ENCODE peak calls at places on chromosomes 1 and 21, in four cellular contexts. One of them, this sample, is unnamed. For H3K27me3, the result is how much of the 10 kb centered on the place peaks cover.

GRCh38 chr1:40861227-40862003 is 748 bp downstream of the CITED4 start:
- DNase-seq in mesendoderm: peak
- DNase-seq in mesenchymal stem cell: peak
- DNase-seq in IMR-90: peak
- DNase-seq in this sample: peak

GRCh38 chr1:112501810-112502641 is 6.7 kb upstream of the WNT2B start:
- DNase-seq in IMR-90: peak
- DNase-seq in mesenchymal stem cell: peak
- DNase-seq in mesendoderm: peak
- DNase-seq in this sample: peak

GRCh38 chr1:180167721-180168467 is 13.2 kb downstream of the QSOX1 start:
- DNase-seq in mesendoderm: peak
- DNase-seq in mesenchymal stem cell: no peak
- DNase-seq in IMR-90: peak
- DNase-seq in this sample: no peak

GRCh38 chr1:220528049-220528678 is at the start of gene MARK1:
- DNase-seq in mesendoderm: peak
- DNase-seq in mesenchymal stem cell: peak
- DNase-seq in IMR-90: no peak
- DNase-seq in this sample: peak

GRCh38 chr1:52631759-52632331 is 1.1 kb upstream of the SHISAL2A start:
- DNase-seq in mesendoderm: peak
- DNase-seq in mesenchymal stem cell: no peak
- DNase-seq in IMR-90: no peak
- DNase-seq in this sample: no peak

GRCh38 chr21:45538381-45539045 is 3.7 kb downstream of the SLC19A1 start:
- DNase-seq in IMR-90: no peak
- DNase-seq in mesenchymal stem cell: no peak
- DNase-seq in mesendoderm: no peak
- DNase-seq in this sample: no peak

GRCh38 chr1:23574265-23574754 is 15.0 kb upstream of the ID3 start:
- DNase-seq in mesendoderm: no peak
- DNase-seq in IMR-90: no peak
- DNase-seq in mesenchymal stem cell: no peak
- DNase-seq in this sample: no peak

GRCh38 chr1:36119451-36119850 is 5.6 kb downstream of the COL8A2 start:
- DNase-seq in mesendoderm: no peak
- DNase-seq in mesenchymal stem cell: no peak
- DNase-seq in IMR-90: no peak
- DNase-seq in this sample: no peak

GRCh38 chr1:44696789-44697188 is 22.3 kb downstream of the ARMH1 start:
- DNase-seq in IMR-90: no peak
- DNase-seq in mesenchymal stem cell: no peak
- DNase-seq in mesendoderm: no peak
- DNase-seq in this sample: no peak

GRCh38 chr1:113981962-113982931 is 3.0 kb downstream of the OLFML3 start:
- DNase-seq in IMR-90: peak
- DNase-seq in mesendoderm: peak
- DNase-seq in mesenchymal stem cell: peak
- DNase-seq in this sample: no peak

GRCh38 chr21:32516729-32517649 is 68.3 kb downstream of the TCP10L start:
- DNase-seq in IMR-90: peak
- DNase-seq in mesenchymal stem cell: peak
- DNase-seq in mesendoderm: peak
- DNase-seq in this sample: no peak

GRCh38 chr1:228471762-228472398 is 15.3 kb upstream of the RNF187 start:
- DNase-seq in mesenchymal stem cell: peak
- DNase-seq in mesendoderm: peak
- DNase-seq in IMR-90: peak
- DNase-seq in this sample: no peak

GRCh38 chr1:198763298-198763714 is 124.5 kb downstream of the PTPRC start:
- DNase-seq in IMR-90: peak
- DNase-seq in mesendoderm: no peak
- DNase-seq in mesenchymal stem cell: peak
- DNase-seq in this sample: no peak

GRCh38 chr1:9018372-9018771 is 7.9 kb downstream of the SLC2A7 start:
- DNase-seq in mesendoderm: no peak
- DNase-seq in IMR-90: no peak
- DNase-seq in mesenchymal stem cell: no peak
- DNase-seq in this sample: no peak

GRCh38 chr1:167229719-167230385 is 9.2 kb downstream of the POU2F1 start:
- DNase-seq in IMR-90: no peak
- DNase-seq in mesendoderm: no peak
- DNase-seq in mesenchymal stem cell: no peak
- DNase-seq in this sample: no peak

GRCh38 chr1:100847481-100847880 is 47.2 kb downstream of the EXTL2 start:
- DNase-seq in IMR-90: peak
- DNase-seq in mesenchymal stem cell: peak
- DNase-seq in mesendoderm: no peak
- DNase-seq in this sample: no peak

GRCh38 chr1:240008298-240008697 is 83.4 kb upstream of the FMN2 start:
- DNase-seq in mesendoderm: no peak
- DNase-seq in mesenchymal stem cell: no peak
- DNase-seq in IMR-90: no peak
- DNase-seq in this sample: no peak

GRCh38 chr21:42321845-42322244 is 6.6 kb upstream of the TFF3 start:
- DNase-seq in IMR-90: no peak
- DNase-seq in mesendoderm: no peak
- DNase-seq in mesenchymal stem cell: no peak
- DNase-seq in this sample: no peak

GRCh38 chr1:228936881-228937280 is 201.6 kb downstream of the RHOU start:
- DNase-seq in IMR-90: no peak
- DNase-seq in mesenchymal stem cell: no peak
- DNase-seq in mesendoderm: no peak
- DNase-seq in this sample: no peak

GRCh38 chr1:207032528-207033017 is at the start of gene C1orf116:
- DNase-seq in IMR-90: no peak
- DNase-seq in mesenchymal stem cell: no peak
- DNase-seq in mesendoderm: peak
- DNase-seq in this sample: no peak

GRCh38 chr1:182642461-182642860 is 38.3 kb upstream of the RGS16 start:
- DNase-seq in IMR-90: no peak
- DNase-seq in mesenchymal stem cell: no peak
- DNase-seq in mesendoderm: no peak
- DNase-seq in this sample: no peak

GRCh38 chr1:182644863-182645262 is 39.5 kb downstream of the RGS8 start:
- DNase-seq in mesendoderm: no peak
- DNase-seq in mesenchymal stem cell: no peak
- DNase-seq in IMR-90: no peak
- DNase-seq in this sample: no peak

GRCh38 chr1:182641561-182641960 is 37.4 kb upstream of the RGS16 start:
- DNase-seq in mesenchymal stem cell: no peak
- DNase-seq in IMR-90: no peak
- DNase-seq in mesendoderm: no peak
- DNase-seq in this sample: no peak

GRCh38 chr1:182646739-182647138 is 37.6 kb downstream of the RGS8 start:
- DNase-seq in mesendoderm: no peak
- DNase-seq in mesenchymal stem cell: no peak
- DNase-seq in IMR-90: no peak
- DNase-seq in this sample: no peak

DNA sequence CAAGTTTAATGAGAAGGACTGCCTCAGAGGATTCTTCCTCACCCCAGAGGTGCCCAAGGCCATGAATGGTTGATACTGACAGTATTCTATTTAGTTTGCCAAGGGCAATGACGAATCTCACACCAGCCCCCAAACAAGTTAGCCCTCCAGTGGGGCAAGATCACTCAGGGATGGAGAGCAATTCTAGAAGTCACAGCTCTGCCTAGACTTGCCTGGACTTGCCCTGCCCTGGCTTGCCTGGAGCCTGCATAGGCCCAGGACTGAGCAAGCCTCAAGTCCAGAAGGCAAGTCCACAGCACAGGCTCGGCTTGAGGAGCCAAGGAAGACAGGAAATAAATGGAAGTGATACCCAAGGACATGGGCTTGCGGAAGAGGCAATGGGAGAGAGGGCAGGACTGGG is 39.5 kb upstream of the RGS16 start:
- DNase-seq in IMR-90: no peak
- DNase-seq in mesenchymal stem cell: no peak
- DNase-seq in mesendoderm: no peak
- DNase-seq in this sample: no peak
- H3K18ac ChIP-seq in IMR-90: peak
- H3K18ac ChIP-seq in mesenchymal stem cell: peak
- H3K18ac ChIP-seq in mesendoderm: no peak
- H3K18ac ChIP-seq in this sample: peak

GRCh38 chr1:6165441-6165985 is 14.6 kb downstream of the CHD5 start:
- DNase-seq in mesendoderm: no peak
- DNase-seq in mesenchymal stem cell: no peak
- DNase-seq in IMR-90: no peak
- DNase-seq in this sample: no peak
- H3K27me3 ChIP-seq in mesendoderm: under half
- H3K27me3 ChIP-seq in mesenchymal stem cell: half or more
- H3K27me3 ChIP-seq in IMR-90: under half
- H3K27me3 ChIP-seq in this sample: half or more

GRCh38 chr1:237041795-237042466 is at the start of gene RYR2:
- DNase-seq in mesenchymal stem cell: no peak
- DNase-seq in mesendoderm: peak
- DNase-seq in IMR-90: no peak
- DNase-seq in this sample: peak
- H3K18ac ChIP-seq in mesenchymal stem cell: no peak
- H3K18ac ChIP-seq in mesendoderm: peak
- H3K18ac ChIP-seq in IMR-90: no peak
- H3K18ac ChIP-seq in this sample: peak

GRCh38 chr1:215079456-215079855 is 3.1 kb upstream of the KCNK2 start:
- DNase-seq in mesendoderm: no peak
- DNase-seq in mesenchymal stem cell: no peak
- DNase-seq in IMR-90: peak
- DNase-seq in this sample: no peak
- H3K27me3 ChIP-seq in mesendoderm: under half
- H3K27me3 ChIP-seq in mesenchymal stem cell: under half
- H3K27me3 ChIP-seq in IMR-90: under half
- H3K27me3 ChIP-seq in this sample: under half

DNA sequence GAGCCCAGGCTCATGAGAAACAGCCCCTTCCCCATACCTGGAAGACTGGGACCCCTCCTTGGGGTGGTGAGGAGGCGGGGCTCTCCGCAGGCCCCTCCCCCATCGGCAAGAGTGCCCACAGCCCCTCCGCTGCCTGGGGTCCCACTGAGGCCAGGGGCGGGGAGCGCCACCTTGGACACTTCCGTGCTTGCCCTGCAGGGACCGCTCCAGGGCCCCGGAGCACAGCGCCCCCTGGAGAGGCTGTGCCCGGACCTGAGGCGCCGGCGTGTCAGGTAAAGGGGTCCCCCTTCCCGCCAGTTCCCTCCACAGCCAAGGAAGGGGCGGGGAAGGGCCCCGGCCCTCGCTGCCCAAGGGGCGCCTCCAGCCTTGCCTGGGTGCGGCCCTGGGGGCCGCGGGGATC is 21.5 kb downstream of the INAVA start:
- DNase-seq in IMR-90: no peak
- DNase-seq in mesenchymal stem cell: no peak
- DNase-seq in mesendoderm: peak
- DNase-seq in this sample: no peak
- H3K18ac ChIP-seq in IMR-90: no peak
- H3K18ac ChIP-seq in mesenchymal stem cell: no peak
- H3K18ac ChIP-seq in mesendoderm: peak
- H3K18ac ChIP-seq in this sample: peak

DNA sequence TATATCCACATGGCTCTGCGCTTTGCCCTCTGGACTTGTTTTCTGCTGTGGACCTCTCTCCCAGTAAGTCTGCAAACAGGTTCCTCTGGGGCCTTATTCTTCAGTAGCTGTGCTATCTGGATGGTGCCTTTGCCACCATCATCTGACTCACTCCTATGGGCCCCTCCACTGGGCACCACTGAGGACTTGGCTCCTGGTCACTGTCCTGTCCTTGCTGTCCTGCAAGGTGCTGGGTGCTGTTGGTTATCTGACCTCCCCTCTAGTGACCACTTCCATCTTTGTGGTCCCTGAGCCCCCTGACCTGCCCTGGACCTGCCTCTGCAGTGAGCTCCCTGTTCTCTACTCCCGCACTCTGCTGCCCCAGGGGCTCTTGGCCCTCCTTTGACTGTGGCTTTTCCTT is 6.7 kb downstream of the CNIH3 start:
- DNase-seq in mesendoderm: no peak
- DNase-seq in IMR-90: no peak
- DNase-seq in mesenchymal stem cell: no peak
- DNase-seq in this sample: no peak
- H3K27me3 ChIP-seq in mesendoderm: under half
- H3K27me3 ChIP-seq in IMR-90: under half
- H3K27me3 ChIP-seq in mesenchymal stem cell: under half
- H3K27me3 ChIP-seq in this sample: under half

GRCh38 chr1:57102957-57103356 is 137.1 kb upstream of the C8B start:
- DNase-seq in mesendoderm: no peak
- DNase-seq in mesenchymal stem cell: no peak
- DNase-seq in IMR-90: no peak
- DNase-seq in this sample: no peak
- H3K18ac ChIP-seq in mesendoderm: no peak
- H3K18ac ChIP-seq in mesenchymal stem cell: no peak
- H3K18ac ChIP-seq in IMR-90: no peak
- H3K18ac ChIP-seq in this sample: no peak

DNA sequence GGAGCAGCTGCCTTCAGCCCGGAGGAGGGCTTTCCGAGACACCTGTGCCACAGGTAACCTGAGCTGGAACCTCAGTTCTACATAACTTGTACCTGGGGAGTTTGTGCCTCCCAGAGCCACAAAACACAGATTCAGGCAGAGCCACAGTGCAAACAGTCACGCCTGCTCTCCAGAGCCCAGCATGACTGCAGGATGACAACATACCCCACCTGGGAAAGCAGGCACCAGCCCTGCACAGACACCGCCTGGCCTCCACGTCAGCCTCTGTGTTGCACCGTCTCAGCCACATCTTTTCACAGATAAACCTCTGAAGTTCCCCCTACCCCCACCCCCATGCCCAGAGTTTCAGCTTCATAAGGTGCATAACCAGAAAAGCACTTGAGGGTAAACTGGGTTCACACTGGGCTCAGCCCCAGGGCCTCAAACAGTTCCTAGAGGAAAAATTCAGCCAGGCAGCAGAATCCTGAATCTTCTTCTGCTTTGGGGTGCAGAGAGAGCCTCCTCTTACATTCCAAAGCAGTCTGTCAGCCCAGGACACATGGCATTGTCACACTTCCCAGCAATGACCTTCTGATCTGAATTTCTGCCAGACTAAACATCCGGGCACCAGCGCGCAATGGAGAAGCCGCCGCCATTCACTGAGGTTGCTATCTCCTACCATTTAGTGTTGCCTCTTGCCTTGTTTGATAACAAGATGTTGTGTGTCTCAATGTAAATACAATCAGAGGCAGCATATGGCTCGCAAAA is 229.4 kb downstream of the TOMM20 start:
- DNase-seq in mesendoderm: peak
- DNase-seq in IMR-90: peak
- DNase-seq in mesenchymal stem cell: peak
- DNase-seq in this sample: no peak
- H3K27me3 ChIP-seq in mesendoderm: under half
- H3K27me3 ChIP-seq in IMR-90: under half
- H3K27me3 ChIP-seq in mesenchymal stem cell: under half
- H3K27me3 ChIP-seq in this sample: under half